ENCODE peak calls at places on chromosomes 16 and 17, in eight cellular contexts. F is naive thymus-derived CD8-positive, alpha-beta T cell; E is NCI-H345; R is amygdala; N is HFFc6; L is activated effector memory CD4-positive, alpha-beta T cell treated with Interleukin-2 at 50 U/mL for 16 hours; S is left colon; G is activated T-cell treated with anti-CD3 and anti-CD28 coated beads, Interleukin-2, amount 50 U/mL, for 72 hours. J is an unnamed sample.

GRCh38 chr17:57357830-57358426 is 101.6 kb downstream of the MSI2 start:
- DNase-seq in S (no peak), N (no peak), F (no peak), E (no peak), L (no peak), G (peak; percentile 9), R (no peak), J (no peak)

GRCh38 chr16:86368261-86368660 is 142.1 kb upstream of the FOXF1 start:
- DNase-seq in G (no peak), L (no peak), E (no peak), S (no peak), R (no peak), F (no peak), N (no peak), J (no peak)

GRCh38 chr17:82754297-82755208 is 2.7 kb downstream of the TBCD start:
- DNase-seq in G (no peak), N (no peak), S (peak; percentile 61), L (no peak), E (no peak), F (no peak), R (peak; percentile 56), J (no peak)

GRCh38 chr16:84065536-84066132 is 23.0 kb upstream of the SLC38A8 start:
- DNase-seq in S (peak; percentile 56), F (peak; percentile 18), N (peak; percentile 33), L (no peak), G (peak; percentile 31), E (peak; percentile 7), R (no peak), J (no peak)

GRCh38 chr17:42720996-42721583 is 23.8 kb downstream of the EZH1 start:
- DNase-seq in E (peak; percentile 64), N (peak; percentile 74), F (peak; percentile 38), L (no peak), S (no peak), R (peak; percentile 10), G (no peak), J (peak; percentile 71)

GRCh38 chr17:75241996-75242460 is 19.4 kb downstream of the GGA3 start:
- DNase-seq in N (peak; percentile 40), F (no peak), G (no peak), R (no peak), S (no peak), L (no peak), E (no peak), J (no peak)

GRCh38 chr16:4535627-4536108 is 2.9 kb downstream of the CDIP1 start:
- DNase-seq in R (no peak), L (no peak), N (no peak), E (no peak), G (peak; percentile 54), F (no peak), S (no peak), J (no peak)

GRCh38 chr17:29590261-29590978 is 972 bp upstream of the GIT1 start:
- DNase-seq in S (peak; percentile 35), F (no peak), L (no peak), N (peak; percentile 47), E (no peak), R (peak; percentile 68), G (no peak), J (no peak)

GRCh38 chr17:30947796-30948195 is 23.0 kb upstream of the RNF135 start:
- DNase-seq in G (no peak), F (no peak), L (no peak), S (no peak), R (no peak), E (no peak), N (no peak), J (no peak)

J was measured in naive thymus-derived CD4-positive, alpha-beta T cell.